ENCODE peak calls at places on chromosomes 4 and X, in ten cellular contexts. M is EH, E is BJ, G is left lobe of liver, T is NAMALWA, N is SK-MEL-5, Y is ELR, F is heart left ventricle, J is SW480, D is midbrain. W is an unnamed sample.

GRCh38 chrX:50813843-50814661 is at the start of gene SHROOM4:
- DNase-seq in Y (no peak), N (peak), D (peak), T (no peak), E (no peak), F (peak), M (peak), G (peak), J (no peak), W (no peak)

GRCh38 chrX:104750146-104750699 is 184.2 kb downstream of the IL1RAPL2 start:
- DNase-seq in M (no peak), T (no peak), G (no peak), J (no peak), E (no peak), N (peak), D (no peak), Y (no peak), F (peak), W (no peak)

GRCh38 chr4:78645853-78646757 is 94.5 kb downstream of the ANXA3 start:
- DNase-seq in N (peak), E (peak), M (peak), F (peak), G (no peak), Y (peak), T (no peak), J (no peak), D (peak), W (peak)

GRCh38 chr4:53365121-53365485 is 758 bp downstream of the SCFD2 start:
- DNase-seq in F (no peak), M (peak), Y (peak), J (peak), G (no peak), D (no peak), T (peak), N (no peak), E (no peak), W (no peak)

GRCh38 chrX:37879692-37880091 is 32.3 kb upstream of the DYNLT3 start:
- DNase-seq in M (no peak), D (no peak), J (no peak), F (no peak), T (no peak), N (no peak), G (no peak), Y (peak), E (no peak), W (no peak)

GRCh38 chr4:113312529-113312928 is 263.1 kb downstream of the ANK2 start:
- DNase-seq in J (no peak), T (no peak), D (no peak), N (no peak), E (no peak), M (no peak), Y (no peak), G (no peak), F (no peak), W (no peak)

GRCh38 chr4:3106339-3107186 is 32.1 kb downstream of the HTT start:
- DNase-seq in J (peak), T (peak), Y (peak), E (peak), M (peak), G (peak), F (peak), D (peak), N (peak), W (peak)

GRCh38 chrX:129931411-129932136 is 25.6 kb downstream of the UTP14A start:
- DNase-seq in G (peak), E (peak), F (peak), D (peak), J (peak), Y (peak), M (peak), T (peak), N (peak), W (peak)

GRCh38 chr4:15955670-15956069 is 7.3 kb downstream of the FGFBP2 start:
- DNase-seq in N (peak), G (no peak), J (no peak), F (no peak), Y (peak), M (peak), D (no peak), T (peak), E (no peak), W (no peak)

GRCh38 chr4:78520808-78521226 is 30.8 kb upstream of the ANXA3 start:
- DNase-seq in D (no peak), F (no peak), N (no peak), T (no peak), Y (no peak), J (no peak), E (peak), G (no peak), M (peak), W (no peak)

GRCh38 chr4:119025440-119025839 is 110.2 kb upstream of the MYOZ2 start:
- DNase-seq in E (no peak), G (no peak), T (no peak), Y (peak), F (no peak), J (no peak), M (peak), N (peak), D (no peak), W (no peak)

GRCh38 chr4:36207367-36207766 is 36.9 kb downstream of the ARAP2 start:
- DNase-seq in G (no peak), D (no peak), M (no peak), Y (no peak), J (no peak), E (no peak), N (no peak), T (no peak), F (no peak), W (no peak)

GRCh38 chr4:145939856-145940255 is 1.2 kb upstream of the ZNF827 start:
- DNase-seq in M (peak), J (peak), Y (peak), N (peak), F (no peak), T (no peak), G (no peak), E (no peak), D (no peak), W (no peak)

GRCh38 chrX:154378059-154378798 is 866 bp upstream of the EMD start:
- DNase-seq in D (no peak), E (no peak), Y (peak), J (no peak), G (peak), F (peak), M (peak), T (no peak), N (peak), W (no peak)

GRCh38 chr4:7067147-7067522 is 729 bp downstream of the GRPEL1 start:
- DNase-seq in D (no peak), M (peak), N (no peak), F (peak), J (no peak), E (no peak), Y (peak), G (peak), T (no peak), W (no peak)

GRCh38 chrX:3680459-3680858 is 33.0 kb downstream of the PRKX start:
- DNase-seq in N (no peak), J (no peak), T (no peak), D (no peak), E (no peak), G (no peak), M (no peak), F (no peak), Y (no peak), W (no peak)

GRCh38 chr4:31089815-31090214 is 369.6 kb downstream of the PCDH7 start:
- DNase-seq in N (no peak), F (peak), J (no peak), M (no peak), T (no peak), E (no peak), D (no peak), G (no peak), Y (peak), W (no peak)

GRCh38 chr4:150501983-150502382 is 80.0 kb upstream of the MAB21L2 start:
- DNase-seq in T (no peak), N (peak), F (no peak), M (peak), Y (peak), D (no peak), G (no peak), E (no peak), J (no peak), W (no peak)

GRCh38 chr4:137707626-137708025 is 175.3 kb upstream of the PCDH18 start:
- DNase-seq in T (no peak), N (no peak), J (no peak), M (peak), F (no peak), E (no peak), Y (peak), D (no peak), G (no peak), W (no peak)

GRCh38 chr4:30950737-30951136 is 230.6 kb downstream of the PCDH7 start:
- DNase-seq in E (no peak), D (no peak), T (no peak), Y (peak), N (peak), J (no peak), G (no peak), F (no peak), M (peak), W (no peak)

GRCh38 chr4:53899544-53900274 is 164.7 kb downstream of the CHIC2 start:
- DNase-seq in F (no peak), E (peak), N (no peak), Y (no peak), D (no peak), J (no peak), G (no peak), M (peak), T (no peak), W (peak)

GRCh38 chr4:92047209-92047877 is 256.4 kb upstream of the GRID2 start:
- DNase-seq in F (no peak), D (no peak), T (no peak), M (no peak), N (peak), J (no peak), G (no peak), E (no peak), Y (no peak), W (no peak)

GRCh38 chrX:100417671-100418070 is 7.6 kb upstream of the PCDH19 start:
- DNase-seq in N (no peak), Y (no peak), D (no peak), G (no peak), M (no peak), J (no peak), E (no peak), T (no peak), F (peak), W (no peak)

GRCh38 chr4:136106753-136107152 is 1425.5 kb downstream of the PCDH18 start:
- DNase-seq in Y (no peak), F (no peak), T (no peak), M (no peak), J (no peak), E (no peak), N (no peak), G (no peak), D (no peak), W (no peak)

GRCh38 chr4:42927946-42928345 is 35.4 kb downstream of the GRXCR1 start:
- DNase-seq in N (no peak), G (no peak), Y (no peak), D (no peak), M (no peak), E (no peak), J (no peak), F (no peak), T (no peak), W (no peak)

GRCh38 chrX:84047339-84047738 is 140.7 kb downstream of the RPS6KA6 start:
- DNase-seq in G (no peak), E (no peak), J (no peak), T (peak), F (no peak), Y (no peak), D (no peak), N (no peak), M (no peak), W (no peak)

GRCh38 chr4:174402470-174403176 is 118.9 kb downstream of the CEP44 start:
- DNase-seq in E (no peak), D (no peak), F (no peak), M (no peak), J (peak), Y (peak), G (no peak), N (no peak), T (no peak), W (no peak)

GRCh38 chrX:136446208-136446607 is 41.5 kb upstream of the BRS3 start:
- DNase-seq in J (no peak), Y (no peak), M (no peak), T (no peak), N (no peak), D (no peak), G (no peak), F (no peak), E (no peak), W (no peak)

GRCh38 chrX:107442914-107443527 is 6.4 kb upstream of the FRMPD3 start:
- DNase-seq in D (no peak), M (no peak), F (no peak), Y (no peak), E (no peak), N (no peak), T (no peak), J (no peak), G (no peak), W (no peak)

GRCh38 chr4:57249083-57249482 is 138.9 kb upstream of the IGFBP7 start:
- DNase-seq in D (no peak), Y (peak), J (peak), E (no peak), F (no peak), G (no peak), M (peak), T (no peak), N (no peak), W (no peak)

GRCh38 chr4:76305971-76306881 is at the start of gene STBD1:
- DNase-seq in Y (peak), D (peak), M (peak), T (no peak), J (peak), F (peak), N (peak), E (no peak), G (peak), W (peak)

GRCh38 chr4:92305148-92305877 is 1.5 kb downstream of the GRID2 start:
- DNase-seq in J (no peak), F (peak), D (peak), T (no peak), E (no peak), G (no peak), N (peak), M (peak), Y (peak), W (no peak)

GRCh38 chrX:41076742-41077141 is 8.5 kb upstream of the USP9X start:
- DNase-seq in E (no peak), F (no peak), T (no peak), M (no peak), G (no peak), D (no peak), N (no peak), J (no peak), Y (no peak), W (no peak)

W was measured in AG04450.